ENCODE peak calls at places on chromosomes 11 and 22, in seven cellular contexts. One of them, this sample, is unnamed.
A peak's percentile ranks its signal among the peaks of the same experiment; 100 is the strongest.

GRCh38 chr22:17980638-17981051 is 43.7 kb downstream of the MICAL3 start:
- DNase-seq in H1: no peak
- DNase-seq in K562: peak; percentile 90
- DNase-seq in HCT116: no peak
- DNase-seq in HepG2: no peak
- DNase-seq in GM12878: no peak
- DNase-seq in SK-N-SH: peak; percentile 63
- DNase-seq in this sample: no peak

GRCh38 chr11:85595285-85595884 is 31.8 kb downstream of the DLG2 start:
- DNase-seq in K562: peak; percentile 30
- DNase-seq in HCT116: peak; percentile 46
- DNase-seq in H1: no peak
- DNase-seq in SK-N-SH: peak; percentile 32
- DNase-seq in GM12878: peak; percentile 3
- DNase-seq in HepG2: peak; percentile 38
- DNase-seq in this sample: no peak

GRCh38 chr22:26751217-26751616 is 93.8 kb downstream of the MIAT start:
- DNase-seq in SK-N-SH: no peak
- DNase-seq in K562: no peak
- DNase-seq in GM12878: no peak
- DNase-seq in H1: peak; percentile 83
- DNase-seq in HepG2: no peak
- DNase-seq in HCT116: no peak
- DNase-seq in this sample: peak; percentile 96

GRCh38 chr11:117143390-117143789 is 697 bp upstream of the PAFAH1B2 start:
- DNase-seq in HepG2: no peak
- DNase-seq in HCT116: no peak
- DNase-seq in K562: peak; percentile 27
- DNase-seq in H1: no peak
- DNase-seq in GM12878: no peak
- DNase-seq in SK-N-SH: peak; percentile 59
- DNase-seq in this sample: no peak

GRCh38 chr11:17992916-17993315 is 19.9 kb downstream of the SERGEF start:
- DNase-seq in K562: no peak
- DNase-seq in SK-N-SH: no peak
- DNase-seq in GM12878: no peak
- DNase-seq in HepG2: no peak
- DNase-seq in H1: no peak
- DNase-seq in HCT116: no peak
- DNase-seq in this sample: no peak

GRCh38 chr11:121460941-121461514 is 8.3 kb upstream of the SORL1-AS1 start:
- DNase-seq in HepG2: peak; percentile 76
- DNase-seq in SK-N-SH: no peak
- DNase-seq in GM12878: no peak
- DNase-seq in K562: no peak
- DNase-seq in HCT116: no peak
- DNase-seq in H1: no peak
- DNase-seq in this sample: no peak

GRCh38 chr22:29325785-29326315 is 10.4 kb upstream of the RASL10A start:
- DNase-seq in H1: no peak
- DNase-seq in HCT116: no peak
- DNase-seq in K562: no peak
- DNase-seq in SK-N-SH: no peak
- DNase-seq in HepG2: no peak
- DNase-seq in GM12878: no peak
- DNase-seq in this sample: no peak

GRCh38 chr11:69131644-69132300 is 24.0 kb upstream of the SMIM38 start:
- DNase-seq in HepG2: peak; percentile 80
- DNase-seq in K562: peak; percentile 60
- DNase-seq in H1: peak; percentile 89
- DNase-seq in HCT116: peak; percentile 66
- DNase-seq in GM12878: no peak
- DNase-seq in SK-N-SH: peak; percentile 70
- DNase-seq in this sample: peak; percentile 94

GRCh38 chr11:36627471-36627870 is 29.4 kb upstream of the RAG2 start:
- DNase-seq in HepG2: no peak
- DNase-seq in K562: no peak
- DNase-seq in H1: no peak
- DNase-seq in HCT116: no peak
- DNase-seq in SK-N-SH: no peak
- DNase-seq in GM12878: no peak
- DNase-seq in this sample: no peak

GRCh38 chr11:20155683-20156279 is 4.5 kb downstream of the DBX1 start:
- DNase-seq in GM12878: no peak
- DNase-seq in HCT116: no peak
- DNase-seq in HepG2: no peak
- DNase-seq in SK-N-SH: no peak
- DNase-seq in K562: no peak
- DNase-seq in H1: no peak
- DNase-seq in this sample: no peak

GRCh38 chr22:46052801-46053562 is 76.0 kb upstream of the WNT7B start:
- DNase-seq in HCT116: no peak
- DNase-seq in K562: no peak
- DNase-seq in HepG2: no peak
- DNase-seq in H1: no peak
- DNase-seq in SK-N-SH: peak; percentile 85
- DNase-seq in GM12878: no peak
- DNase-seq in this sample: no peak

GRCh38 chr11:122703541-122704272 is 48.2 kb downstream of the UBASH3B start:
- DNase-seq in H1: no peak
- DNase-seq in SK-N-SH: no peak
- DNase-seq in GM12878: no peak
- DNase-seq in K562: no peak
- DNase-seq in HepG2: no peak
- DNase-seq in HCT116: no peak
- DNase-seq in this sample: no peak

GRCh38 chr22:45612940-45613339 is 58.7 kb upstream of the ATXN10 start:
- DNase-seq in HCT116: no peak
- DNase-seq in K562: no peak
- DNase-seq in HepG2: no peak
- DNase-seq in GM12878: no peak
- DNase-seq in H1: no peak
- DNase-seq in SK-N-SH: no peak
- DNase-seq in this sample: no peak

DNA sequence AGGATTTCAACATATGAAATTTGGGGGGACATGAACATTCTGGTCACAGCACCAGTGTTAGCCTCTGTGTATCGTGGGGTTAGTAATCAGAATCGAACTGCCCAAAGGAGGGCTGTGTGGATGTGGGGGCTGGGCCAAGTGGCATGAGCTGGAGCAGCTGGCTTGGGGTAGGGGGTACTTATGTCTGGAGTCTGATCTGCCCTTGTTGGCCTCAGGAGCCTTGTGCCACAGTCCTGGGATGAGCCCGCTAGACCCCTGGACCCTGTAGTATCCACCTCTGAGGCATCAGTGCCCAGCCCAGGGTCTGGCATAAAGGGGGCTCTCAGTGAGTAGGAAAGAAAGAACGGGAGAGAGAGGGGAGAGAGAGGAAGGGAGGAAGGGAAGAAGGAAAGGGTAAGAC is 67.3 kb downstream of the LRRC32 start:
- DNase-seq in K562: no peak
- DNase-seq in HCT116: no peak
- DNase-seq in SK-N-SH: peak; percentile 14
- DNase-seq in HepG2: no peak
- DNase-seq in GM12878: no peak
- DNase-seq in H1: peak; percentile 32
- DNase-seq in this sample: no peak
- H3K9me3 ChIP-seq in K562: no peaks in the 10 kb centered on the region
- H3K9me3 ChIP-seq in HCT116: no peaks in the 10 kb centered on the region
- H3K9me3 ChIP-seq in SK-N-SH: no peaks in the 10 kb centered on the region
- H3K9me3 ChIP-seq in HepG2: no peaks in the 10 kb centered on the region
- H3K9me3 ChIP-seq in GM12878: no peaks in the 10 kb centered on the region
- H3K9me3 ChIP-seq in H1: no peaks in the 10 kb centered on the region
- H3K9me3 ChIP-seq in this sample: no peaks in the 10 kb centered on the region

GRCh38 chr11:118715245-118715807 is 35.9 kb upstream of the TREH start:
- DNase-seq in K562: no peak
- DNase-seq in H1: peak; percentile 51
- DNase-seq in GM12878: no peak
- DNase-seq in HepG2: no peak
- DNase-seq in HCT116: no peak
- DNase-seq in SK-N-SH: no peak
- DNase-seq in this sample: no peak
- TF ChIP-seq YY1 in K562: no peak
- TF ChIP-seq YY1 in H1: no peak
- TF ChIP-seq YY1 in GM12878: no peak
- TF ChIP-seq YY1 in HepG2: no peak
- TF ChIP-seq YY1 in HCT116: no peak
- TF ChIP-seq YY1 in SK-N-SH: no peak
- TF ChIP-seq YY1 in this sample: no peak

GRCh38 chr11:58775066-58775708 is 43.4 kb upstream of the GLYAT start:
- DNase-seq in GM12878: no peak
- DNase-seq in K562: no peak
- DNase-seq in H1: no peak
- DNase-seq in SK-N-SH: no peak
- DNase-seq in HepG2: no peak
- DNase-seq in HCT116: no peak
- DNase-seq in this sample: no peak
- H3K9me3 ChIP-seq in GM12878: no peaks in the 10 kb centered on the region
- H3K9me3 ChIP-seq in K562: peaks cover 10% of the 10 kb centered on the region
- H3K9me3 ChIP-seq in H1: peaks cover 20% of the 10 kb centered on the region
- H3K9me3 ChIP-seq in SK-N-SH: no peaks in the 10 kb centered on the region
- H3K9me3 ChIP-seq in HepG2: no peaks in the 10 kb centered on the region
- H3K9me3 ChIP-seq in HCT116: no peaks in the 10 kb centered on the region
- H3K9me3 ChIP-seq in this sample: peaks cover 24% of the 10 kb centered on the region

DNA sequence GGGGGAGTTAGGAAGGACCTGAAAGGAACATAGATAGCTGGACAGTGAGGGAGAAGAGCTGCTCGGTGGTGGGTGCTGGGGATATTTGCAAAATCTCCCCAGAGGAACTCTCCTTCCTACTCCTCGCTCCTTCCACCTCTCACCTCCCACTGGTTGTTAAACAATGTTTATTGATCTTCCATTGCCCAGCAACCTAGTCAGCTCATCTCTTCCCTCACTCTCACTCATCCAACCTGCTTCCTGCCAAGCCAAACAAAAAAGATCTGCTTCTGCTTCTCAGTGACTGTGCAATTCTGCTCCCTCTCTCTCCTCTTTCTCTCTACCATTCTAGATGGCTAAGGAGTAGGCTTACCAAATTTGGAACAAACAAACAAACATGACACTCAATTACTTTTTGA is 115.0 kb downstream of the SLC1A2 start:
- DNase-seq in K562: no peak
- DNase-seq in GM12878: no peak
- DNase-seq in HepG2: peak; percentile 25
- DNase-seq in HCT116: no peak
- DNase-seq in H1: no peak
- DNase-seq in SK-N-SH: no peak
- DNase-seq in this sample: no peak
- TF ChIP-seq YY1 in K562: no peak
- TF ChIP-seq YY1 in GM12878: no peak
- TF ChIP-seq YY1 in HepG2: no peak
- TF ChIP-seq YY1 in HCT116: no peak
- TF ChIP-seq YY1 in H1: no peak
- TF ChIP-seq YY1 in SK-N-SH: no peak
- TF ChIP-seq YY1 in this sample: no peak

GRCh38 chr22:49739138-49739537 is 88.5 kb downstream of the BRD1 start:
- DNase-seq in HepG2: no peak
- DNase-seq in HCT116: no peak
- DNase-seq in GM12878: no peak
- DNase-seq in SK-N-SH: no peak
- DNase-seq in K562: no peak
- DNase-seq in H1: no peak
- DNase-seq in this sample: no peak
- H3K9me3 ChIP-seq in HepG2: no peaks in the 10 kb centered on the region
- H3K9me3 ChIP-seq in HCT116: peaks cover 4% of the 10 kb centered on the region
- H3K9me3 ChIP-seq in GM12878: no peaks in the 10 kb centered on the region
- H3K9me3 ChIP-seq in SK-N-SH: no peaks in the 10 kb centered on the region
- H3K9me3 ChIP-seq in K562: no peaks in the 10 kb centered on the region
- H3K9me3 ChIP-seq in H1: peaks cover 19% of the 10 kb centered on the region
- H3K9me3 ChIP-seq in this sample: peaks cover 13% of the 10 kb centered on the region